ENCODE peak calls at places on chromosomes 6 and 20, in ten cellular contexts. F is HS-27A; B is brain microvascular endothelial cell; V is stimulated activated CD8-positive, alpha-beta memory T cell treated with anti-CD3 and anti-CD28 coated beads, Interleukin-4, amount 100 ng/mL, for 24 hours; K is fibroblast of lung; H is T-helper 17 cell; C is GDM1; P is nephron progenitor cell; N is memory B cell; O is activated T-cell treated with anti-CD3 and anti-CD28 coated beads, Interleukin-2, amount 50 U/mL, for 72 hours. L is an unnamed sample.

GRCh38 chr6:46327769-46328168 is 157.0 kb upstream of the ENPP5 start:
- DNase-seq in O (no peak), C (no peak), N (no peak), P (no peak), F (no peak), K (no peak), H (no peak), B (no peak), V (no peak), L (no peak)

GRCh38 chr6:154247119-154247814 is 109.3 kb downstream of the IPCEF1 start:
- DNase-seq in B (no peak), V (no peak), K (no peak), H (no peak), P (no peak), O (no peak), N (no peak), F (no peak), C (no peak), L (no peak)

GRCh38 chr6:147421903-147422302 is 86.6 kb upstream of the SAMD5 start:
- DNase-seq in P (no peak), N (no peak), F (no peak), K (no peak), V (no peak), C (no peak), O (no peak), H (no peak), B (no peak), L (no peak)

GRCh38 chr6:112244428-112244827 is 9.9 kb downstream of the LAMA4 start:
- DNase-seq in P (no peak), O (no peak), H (no peak), C (no peak), B (no peak), V (no peak), K (no peak), F (no peak), N (no peak), L (no peak)

GRCh38 chr6:26311385-26312095 is 53.5 kb upstream of the BTN3A2 start:
- DNase-seq in B (peak; percentile 73), P (peak; percentile 32), N (peak; percentile 56), C (peak; percentile 49), K (peak; percentile 74), O (peak; percentile 65), V (no peak), H (no peak), F (peak; percentile 78), L (no peak)

GRCh38 chr6:11586574-11586973 is 49.0 kb downstream of the TMEM170B start:
- DNase-seq in N (no peak), K (peak; percentile 95), P (no peak), F (peak; percentile 72), B (peak; percentile 92), H (no peak), V (no peak), O (no peak), C (no peak), L (no peak)

GRCh38 chr6:113823916-113824315 is 33.2 kb upstream of the MARCKS start:
- DNase-seq in H (no peak), P (no peak), K (no peak), F (no peak), N (no peak), V (no peak), O (no peak), C (no peak), B (no peak), L (no peak)

GRCh38 chr6:167237438-167237837 is 53.7 kb upstream of the UNC93A start:
- DNase-seq in P (no peak), H (no peak), O (no peak), C (no peak), B (no peak), F (no peak), K (no peak), N (no peak), V (no peak), L (no peak)

GRCh38 chr20:38373231-38373867 is 27.1 kb downstream of the LBP start:
- DNase-seq in P (no peak), K (no peak), V (no peak), N (no peak), C (no peak), H (no peak), O (no peak), B (no peak), F (no peak), L (no peak)

GRCh38 chr20:33408716-33409654 is 7.7 kb upstream of the CDK5RAP1 start:
- DNase-seq in H (no peak), C (no peak), O (no peak), N (peak; percentile 43), F (no peak), P (no peak), V (no peak), B (no peak), K (no peak), L (no peak)

GRCh38 chr6:89357390-89357789 is 4.9 kb upstream of the UBE2J1 start:
- DNase-seq in F (no peak), V (no peak), P (no peak), N (no peak), H (no peak), B (no peak), O (peak; percentile 5), C (no peak), K (no peak), L (no peak)

GRCh38 chr20:51128198-51128597 is 105.3 kb upstream of the KCNG1 start:
- DNase-seq in O (peak; percentile 39), F (peak; percentile 15), P (no peak), N (no peak), K (peak; percentile 92), H (no peak), V (no peak), B (peak; percentile 92), C (no peak), L (no peak)

GRCh38 chr6:133198725-133199124 is 42.4 kb upstream of the EYA4 start:
- DNase-seq in F (no peak), K (peak; percentile 31), N (no peak), H (no peak), B (no peak), C (no peak), O (no peak), V (no peak), P (no peak), L (no peak)

GRCh38 chr6:34358389-34358906 is 34.0 kb downstream of the NUDT3 start:
- DNase-seq in H (no peak), K (peak; percentile 60), V (no peak), C (no peak), O (no peak), B (peak; percentile 69), N (no peak), P (peak; percentile 7), F (peak; percentile 43), L (peak; percentile 44)

GRCh38 chr20:38673731-38674177 is 50.5 kb upstream of the SLC32A1 start:
- DNase-seq in P (peak; percentile 27), F (no peak), N (peak; percentile 19), O (peak; percentile 31), C (no peak), V (no peak), K (peak; percentile 13), B (no peak), H (no peak), L (peak; percentile 47)

GRCh38 chr6:96499781-96500180 is 21.8 kb upstream of the UFL1 start:
- DNase-seq in B (no peak), F (no peak), P (no peak), H (peak; percentile 18), C (no peak), N (no peak), O (no peak), V (peak; percentile 13), K (no peak), L (no peak)

GRCh38 chr6:164078551-164079274 is 664.2 kb downstream of the QKI start:
- DNase-seq in H (no peak), V (no peak), B (no peak), N (no peak), P (no peak), C (no peak), K (no peak), O (no peak), F (no peak), L (no peak)

GRCh38 chr20:61030130-61030529 is 221.9 kb upstream of the CDH4 start:
- DNase-seq in F (no peak), V (no peak), H (no peak), C (no peak), B (no peak), K (no peak), N (no peak), O (no peak), P (no peak), L (no peak)

GRCh38 chr6:5180636-5181035 is 80.1 kb downstream of the LYRM4 start:
- DNase-seq in F (no peak), O (no peak), H (no peak), C (no peak), V (no peak), K (no peak), B (no peak), P (no peak), N (no peak), L (no peak)

GRCh38 chr6:6920114-6920983 is 187.4 kb upstream of the RREB1 start:
- DNase-seq in O (no peak), V (no peak), N (no peak), K (no peak), P (no peak), H (no peak), B (no peak), C (no peak), F (no peak), L (no peak)

GRCh38 chr6:110529355-110529754 is 52.9 kb upstream of the SLC22A16 start:
- DNase-seq in C (peak; percentile 78), O (no peak), B (peak; percentile 74), N (no peak), H (no peak), V (no peak), P (no peak), K (peak; percentile 76), F (peak; percentile 64), L (no peak)

GRCh38 chr6:158708239-158708638 is 58.4 kb downstream of the SYTL3 start:
- DNase-seq in V (no peak), F (no peak), P (no peak), K (peak; percentile 77), H (no peak), C (no peak), O (no peak), N (no peak), B (peak; percentile 52), L (no peak)

GRCh38 chr6:26249959-26250805 is 114.8 kb upstream of the BTN3A2 start:
- DNase-seq in K (peak; percentile 84), N (peak; percentile 69), V (no peak), F (no peak), B (peak; percentile 64), O (peak; percentile 77), C (no peak), H (peak; percentile 50), P (peak; percentile 53), L (peak; percentile 63)

GRCh38 chr6:63372951-63373533 is 53.3 kb upstream of the LGSN start:
- DNase-seq in P (no peak), H (no peak), C (no peak), N (no peak), V (no peak), F (no peak), O (no peak), K (no peak), B (no peak), L (no peak)

GRCh38 chr20:61814726-61815125 is 251.0 kb downstream of the TAF4 start:
- DNase-seq in O (no peak), P (no peak), F (no peak), B (no peak), V (no peak), C (no peak), K (no peak), N (no peak), H (no peak), L (peak; percentile 14)